ENCODE peak calls at places on chromosomes 1 and 21, in ten cellular contexts. Y is A549, O is GM20000, I is neural crest cell, D is psoas muscle, C is esophagus squamous epithelium, R is nephron progenitor cell, P is tibial nerve, M is AG04449, H is fibroblast of pulmonary artery. Z is an unnamed sample.

GRCh38 chr1:92587445-92587844 is 100.7 kb upstream of the GFI1 start:
- DNase-seq in Y (no peak), O (peak), I (no peak), D (no peak), C (no peak), R (no peak), P (no peak), M (no peak), H (no peak), Z (no peak)

GRCh38 chr1:225426395-225427248 is 1.2 kb downstream of the LBR start:
- DNase-seq in Y (peak), O (peak), I (peak), D (peak), C (no peak), R (peak), P (peak), M (no peak), H (peak), Z (no peak)

GRCh38 chr1:221439734-221440436 is 302.0 kb downstream of the DUSP10 start:
- DNase-seq in Y (peak), O (no peak), I (no peak), D (no peak), C (no peak), R (no peak), P (no peak), M (peak), H (peak), Z (no peak)

GRCh38 chr21:17925000-17925610 is 105.9 kb upstream of the C21orf91 start:
- DNase-seq in Y (peak), O (peak), I (peak), D (no peak), C (no peak), R (peak), P (peak), M (no peak), H (peak), Z (no peak)

GRCh38 chr1:162056043-162056442 is 13.4 kb upstream of the NOS1AP start:
- DNase-seq in Y (peak), O (peak), I (peak), D (peak), C (no peak), R (peak), P (peak), M (no peak), H (peak), Z (peak)

GRCh38 chr1:115829023-115829674 is 11.8 kb downstream of the NHLH2 start:
- DNase-seq in Y (no peak), O (no peak), I (no peak), D (peak), C (no peak), R (no peak), P (no peak), M (peak), H (peak), Z (no peak)

GRCh38 chr1:109089242-109090015 is 1.1 kb upstream of the TMEM167B start:
- DNase-seq in Y (peak), O (peak), I (peak), D (peak), C (no peak), R (peak), P (no peak), M (no peak), H (peak), Z (peak)

GRCh38 chr1:31786366-31787060 is 22.4 kb upstream of the ADGRB2 start:
- DNase-seq in Y (no peak), O (no peak), I (no peak), D (no peak), C (no peak), R (no peak), P (no peak), M (no peak), H (no peak), Z (no peak)

GRCh38 chr1:30514137-30514654 is 209.2 kb downstream of the MATN1 start:
- DNase-seq in Y (no peak), O (no peak), I (no peak), D (no peak), C (no peak), R (no peak), P (no peak), M (no peak), H (no peak), Z (no peak)

GRCh38 chr21:37273911-37274690 is 7.0 kb upstream of the VPS26C start:
- DNase-seq in Y (no peak), O (peak), I (no peak), D (no peak), C (no peak), R (no peak), P (no peak), M (no peak), H (peak), Z (no peak)

GRCh38 chr1:18091660-18092446 is 15.7 kb upstream of the IGSF21 start:
- DNase-seq in Y (no peak), O (no peak), I (no peak), D (peak), C (no peak), R (no peak), P (peak), M (peak), H (peak), Z (no peak)

GRCh38 chr1:61116421-61116820 is 34.1 kb downstream of the NFIA start:
- DNase-seq in Y (no peak), O (no peak), I (no peak), D (no peak), C (no peak), R (no peak), P (no peak), M (no peak), H (no peak), Z (no peak)

GRCh38 chr1:197619008-197619640 is 156.2 kb downstream of the DENND1B start:
- DNase-seq in Y (no peak), O (no peak), I (no peak), D (no peak), C (no peak), R (no peak), P (no peak), M (peak), H (peak), Z (no peak)

GRCh38 chr1:4601986-4602385 is 52.4 kb upstream of the AJAP1 start:
- DNase-seq in Y (no peak), O (no peak), I (no peak), D (no peak), C (no peak), R (no peak), P (no peak), M (no peak), H (no peak), Z (no peak)

GRCh38 chr1:82446955-82447354 is 646.2 kb downstream of the ADGRL2 start:
- DNase-seq in Y (no peak), O (no peak), I (no peak), D (no peak), C (no peak), R (no peak), P (no peak), M (no peak), H (no peak), Z (no peak)

GRCh38 chr21:44592446-44593365 is at the start of gene KRTAP10-6:
- DNase-seq in Y (no peak), O (no peak), I (no peak), D (no peak), C (no peak), R (no peak), P (no peak), M (no peak), H (no peak), Z (no peak)

GRCh38 chr1:113021430-113022085 is 51.4 kb upstream of the LRIG2 start:
- DNase-seq in Y (no peak), O (no peak), I (no peak), D (no peak), C (no peak), R (no peak), P (peak), M (no peak), H (peak), Z (no peak)

GRCh38 chr1:186541003-186541402 is 80.1 kb upstream of the PDC start:
- DNase-seq in Y (no peak), O (no peak), I (no peak), D (no peak), C (no peak), R (no peak), P (no peak), M (no peak), H (no peak), Z (no peak)

GRCh38 chr1:206469411-206469932 is 804 bp upstream of the IKBKE start:
- DNase-seq in Y (no peak), O (peak), I (no peak), D (no peak), C (no peak), R (no peak), P (no peak), M (no peak), H (no peak), Z (no peak)

GRCh38 chr1:205680073-205680851 is at the start of gene SLC45A3:
- DNase-seq in Y (peak), O (peak), I (peak), D (peak), C (no peak), R (peak), P (no peak), M (no peak), H (peak), Z (no peak)

GRCh38 chr1:233647083-233647482 is 33.2 kb downstream of the KCNK1 start:
- DNase-seq in Y (no peak), O (no peak), I (no peak), D (no peak), C (no peak), R (no peak), P (no peak), M (no peak), H (no peak), Z (no peak)

GRCh38 chr1:8345621-8346415 is 27.9 kb downstream of the SLC45A1 start:
- DNase-seq in Y (no peak), O (no peak), I (no peak), D (no peak), C (no peak), R (peak), P (no peak), M (no peak), H (no peak), Z (no peak)

GRCh38 chr1:208107817-208108608 is 136.2 kb downstream of the PLXNA2 start:
- DNase-seq in Y (no peak), O (no peak), I (no peak), D (peak), C (no peak), R (no peak), P (no peak), M (no peak), H (peak), Z (no peak)

GRCh38 chr1:211548321-211549091 is 30.5 kb downstream of the SLC30A1 start:
- DNase-seq in Y (no peak), O (peak), I (no peak), D (no peak), C (no peak), R (peak), P (no peak), M (no peak), H (no peak), Z (no peak)

GRCh38 chr1:203177471-203178039 is 1.9 kb upstream of the MYBPH start:
- DNase-seq in Y (peak), O (no peak), I (no peak), D (peak), C (no peak), R (no peak), P (no peak), M (no peak), H (no peak), Z (no peak)

GRCh38 chr1:65105596-65105995 is 42.4 kb upstream of the AK4 start:
- DNase-seq in Y (no peak), O (no peak), I (no peak), D (no peak), C (no peak), R (no peak), P (no peak), M (no peak), H (no peak), Z (no peak)

GRCh38 chr21:23699402-23699801 is 1907.9 kb downstream of the MRPL39 start:
- DNase-seq in Y (no peak), O (no peak), I (no peak), D (no peak), C (no peak), R (no peak), P (no peak), M (no peak), H (no peak), Z (no peak)

GRCh38 chr21:44283953-44284352 is 1.7 kb upstream of the AIRE start:
- DNase-seq in Y (no peak), O (no peak), I (no peak), D (no peak), C (no peak), R (no peak), P (no peak), M (no peak), H (no peak), Z (no peak)

GRCh38 chr1:6358757-6359567 is 34.6 kb downstream of the ACOT7 start:
- DNase-seq in Y (no peak), O (peak), I (no peak), D (no peak), C (no peak), R (no peak), P (no peak), M (no peak), H (peak), Z (peak)

GRCh38 chr1:202642619-202643291 is 67.5 kb downstream of the SYT2 start:
- DNase-seq in Y (no peak), O (no peak), I (no peak), D (no peak), C (no peak), R (peak), P (no peak), M (no peak), H (no peak), Z (no peak)

GRCh38 chr1:17941396-17941795 is 166.2 kb upstream of the IGSF21 start:
- DNase-seq in Y (no peak), O (no peak), I (no peak), D (no peak), C (no peak), R (no peak), P (no peak), M (no peak), H (no peak), Z (no peak)

GRCh38 chr1:223034270-223034798 is 108.7 kb downstream of the TLR5 start:
- DNase-seq in Y (no peak), O (no peak), I (no peak), D (no peak), C (no peak), R (no peak), P (no peak), M (no peak), H (no peak), Z (no peak)
- TF ChIP-seq CTCF in Y (no peak), O (no peak), I (no peak), D (no peak), C (no peak), R (no peak), P (no peak), M (no peak), H (no peak), Z (no peak)

GRCh38 chr1:184483101-184483813 is 96.4 kb downstream of the C1orf21 start:
- DNase-seq in Y (no peak), O (no peak), I (no peak), D (peak), C (no peak), R (no peak), P (peak), M (no peak), H (peak), Z (no peak)
- TF ChIP-seq CTCF in Y (no peak), O (no peak), I (no peak), D (peak), C (no peak), R (no peak), P (peak), M (no peak), H (peak), Z (no peak)

DNA sequence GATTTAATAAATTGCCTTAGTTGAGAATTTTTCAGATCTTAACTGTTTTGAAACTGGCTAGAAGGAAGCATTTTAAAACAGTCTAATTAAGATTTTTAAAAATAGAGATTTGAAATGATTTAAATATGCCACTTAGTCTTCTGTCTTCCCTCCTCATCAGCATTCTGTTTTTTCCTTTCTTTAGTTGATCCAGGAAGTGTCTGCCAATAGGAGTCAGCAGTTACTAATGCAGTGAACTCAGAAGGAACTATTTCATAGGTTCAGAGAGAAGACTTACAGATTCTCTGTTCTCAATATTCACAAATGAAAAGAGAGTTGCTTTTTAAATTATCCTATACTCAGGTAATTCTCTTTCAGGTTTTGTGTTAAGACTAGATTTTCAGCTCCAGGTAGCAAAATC is 84.5 kb downstream of the RPS6KC1 start:
- DNase-seq in Y (no peak), O (no peak), I (no peak), D (no peak), C (no peak), R (no peak), P (no peak), M (no peak), H (peak), Z (no peak)
- TF ChIP-seq CTCF in Y (no peak), O (no peak), I (no peak), D (no peak), C (no peak), R (no peak), P (no peak), M (no peak), H (no peak), Z (no peak)

DNA sequence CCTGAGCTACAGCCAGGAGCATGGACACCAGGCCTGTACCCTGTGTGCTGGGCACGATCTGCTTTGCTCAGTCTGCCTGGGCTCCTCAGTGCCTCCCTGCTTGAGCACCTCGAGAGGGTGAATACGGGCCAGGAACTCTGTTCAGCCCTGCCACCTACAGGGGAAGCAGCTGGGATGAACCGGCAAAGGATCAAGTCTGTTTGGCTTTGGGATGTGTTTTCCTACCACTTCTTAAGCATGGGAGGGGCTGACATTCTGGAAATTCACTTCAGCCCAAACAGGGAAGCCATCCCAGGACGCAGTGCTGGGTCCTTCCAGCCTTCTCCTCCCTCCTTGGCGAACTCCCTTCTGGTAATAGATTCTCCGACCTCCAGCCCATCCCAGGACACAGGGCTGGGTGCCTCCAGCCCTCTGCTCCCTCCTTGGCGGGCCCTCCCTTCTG is 55.8 kb upstream of the SELENON start:
- DNase-seq in Y (peak), O (no peak), I (no peak), D (peak), C (no peak), R (peak), P (peak), M (peak), H (peak), Z (no peak)
- TF ChIP-seq CTCF in Y (peak), O (no peak), I (no peak), D (peak), C (peak), R (no peak), P (peak), M (peak), H (peak), Z (no peak)

DNA sequence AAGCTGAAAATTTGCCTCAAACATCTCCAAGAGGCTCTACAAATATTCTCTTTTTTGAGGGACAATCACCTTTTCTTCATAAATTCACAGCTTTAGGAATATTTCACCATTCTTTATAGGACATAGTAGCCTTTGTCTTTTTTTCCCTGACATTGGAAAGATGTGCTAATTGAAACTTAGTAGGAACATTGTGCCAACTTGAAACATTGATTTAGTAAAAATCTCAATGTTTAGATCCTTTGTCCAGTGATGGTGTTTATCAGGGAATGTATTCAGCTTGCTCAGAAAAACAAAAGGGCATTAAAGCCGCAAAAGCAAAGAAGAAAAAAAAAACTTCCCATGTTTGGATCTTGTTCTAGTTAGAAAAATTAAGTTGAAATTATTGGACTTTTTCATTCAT is 52.1 kb downstream of the DPT start:
- DNase-seq in Y (no peak), O (no peak), I (no peak), D (no peak), C (no peak), R (no peak), P (no peak), M (no peak), H (no peak), Z (no peak)
- TF ChIP-seq CTCF in Y (no peak), O (no peak), I (no peak), D (no peak), C (no peak), R (no peak), P (no peak), M (no peak), H (no peak), Z (no peak)

GRCh38 chr1:201147396-201148015 is 6.8 kb downstream of the TMEM9 start:
- DNase-seq in Y (no peak), O (no peak), I (no peak), D (no peak), C (no peak), R (no peak), P (no peak), M (no peak), H (no peak), Z (no peak)

GRCh38 chr1:201145816-201146215 is 8.5 kb downstream of the TMEM9 start:
- DNase-seq in Y (no peak), O (no peak), I (no peak), D (no peak), C (no peak), R (no peak), P (no peak), M (no peak), H (no peak), Z (no peak)

GRCh38 chr1:201146626-201147390 is 7.5 kb downstream of the TMEM9 start:
- DNase-seq in Y (no peak), O (no peak), I (no peak), D (no peak), C (no peak), R (no peak), P (no peak), M (no peak), H (no peak), Z (no peak)

GRCh38 chr1:201145132-201145531 is 9.1 kb downstream of the TMEM9 start:
- DNase-seq in Y (no peak), O (no peak), I (no peak), D (no peak), C (no peak), R (no peak), P (no peak), M (no peak), H (no peak), Z (no peak)

GRCh38 chr1:201149400-201149799 is 4.9 kb downstream of the TMEM9 start:
- DNase-seq in Y (peak), O (peak), I (no peak), D (no peak), C (no peak), R (no peak), P (no peak), M (no peak), H (peak), Z (no peak)
- TF ChIP-seq CTCF in Y (peak), O (no peak), I (peak), D (peak), C (peak), R (no peak), P (no peak), M (peak), H (peak), Z (no peak)

GRCh38 chr1:71343686-71344416 is 263.0 kb upstream of the ZRANB2 start:
- DNase-seq in Y (no peak), O (no peak), I (no peak), D (no peak), C (no peak), R (no peak), P (no peak), M (no peak), H (no peak), Z (no peak)
- TF ChIP-seq CTCF in Y (no peak), O (no peak), I (peak), D (no peak), C (no peak), R (no peak), P (no peak), M (no peak), H (peak), Z (no peak)

DNA sequence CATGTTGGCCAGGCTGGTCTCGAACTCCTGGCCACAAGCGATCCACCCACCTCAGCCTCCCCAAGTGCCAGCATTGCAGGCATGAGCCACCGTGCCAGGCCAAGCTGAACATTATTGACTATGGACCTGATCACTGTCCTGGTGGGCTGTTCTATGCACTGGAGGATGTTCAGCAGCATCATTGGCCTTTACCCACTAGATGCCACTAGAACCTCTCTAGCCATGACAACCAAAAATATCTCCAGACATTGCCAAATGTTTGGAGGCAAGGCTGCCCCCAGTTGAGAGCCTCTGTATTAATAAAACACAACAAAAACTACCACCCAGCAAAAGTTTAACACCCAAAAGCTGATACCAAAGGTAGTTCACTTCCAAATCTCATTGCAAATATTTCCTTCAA is 110.8 kb upstream of the SOD1 start:
- DNase-seq in Y (no peak), O (no peak), I (no peak), D (no peak), C (no peak), R (no peak), P (no peak), M (no peak), H (no peak), Z (no peak)
- TF ChIP-seq CTCF in Y (no peak), O (no peak), I (no peak), D (no peak), C (no peak), R (no peak), P (no peak), M (no peak), H (no peak), Z (no peak)